ENCODE peak calls at places on chromosomes 4 and X, in four cellular contexts. J, Z, X and S are unnamed samples.

GRCh38 chr4:80812145-80812544 is 218.4 kb upstream of the BMP3 start:
- DNase-seq in Z (no peak), J (no peak), X (no peak), S (no peak)

GRCh38 chrX:9341305-9342201 is 123.3 kb upstream of the TBL1X start:
- DNase-seq in Z (no peak), X (no peak), J (peak; percentile 69), S (no peak)

GRCh38 chr4:143961084-143961483 is 55.7 kb upstream of the GYPE start:
- DNase-seq in X (no peak), Z (no peak), J (no peak), S (no peak)

GRCh38 chr4:41763741-41764140 is 15.2 kb upstream of the PHOX2B start:
- DNase-seq in X (no peak), Z (no peak), J (no peak), S (no peak)

GRCh38 chr4:54767376-54767775 is 109.6 kb downstream of the KIT start:
- DNase-seq in Z (no peak), X (no peak), J (no peak), S (no peak)

GRCh38 chr4:24282446-24282845 is 301.9 kb downstream of the DHX15 start:
- DNase-seq in J (no peak), Z (no peak), X (no peak), S (no peak)

GRCh38 chr4:174018236-174018635 is 265.2 kb downstream of the FBXO8 start:
- DNase-seq in J (no peak), Z (no peak), X (no peak), S (no peak)

GRCh38 chr4:173752610-173753009 is 222.6 kb upstream of the HAND2 start:
- DNase-seq in X (no peak), J (peak; percentile 36), Z (no peak), S (no peak)

GRCh38 chr4:143606470-143606869 is 93.0 kb downstream of the SMARCA5 start:
- DNase-seq in X (no peak), J (no peak), Z (no peak), S (no peak)

GRCh38 chrX:8845469-8845868 is 44.3 kb upstream of the FAM9A start:
- DNase-seq in X (no peak), Z (no peak), J (no peak), S (no peak)

GRCh38 chr4:157978680-157979361 is 194.0 kb downstream of the GASK1B start:
- DNase-seq in X (no peak), J (peak; percentile 79), Z (peak; percentile 8), S (peak; percentile 63)